ENCODE peak calls at places on chromosome 10, in ten cellular contexts. One of them, this sample, is unnamed.

GRCh38 chr10:124259139-124259825 is 159.4 kb downstream of the OAT start:
- DNase-seq in fibroblast of gingiva: no peak
- DNase-seq in glutamatergic neuron: no peak
- DNase-seq in astrocyte of the spinal cord: no peak
- DNase-seq in HCEC 1CT: no peak
- DNase-seq in NCI-H1105: no peak
- DNase-seq in small intestine: no peak
- DNase-seq in CD8-positive, alpha-beta memory T cell: no peak
- DNase-seq in GM23338: peak
- DNase-seq in right atrium auricular region: no peak
- DNase-seq in this sample: peak

GRCh38 chr10:127182161-127182560 is 14.2 kb downstream of the INSYN2A start:
- DNase-seq in fibroblast of gingiva: no peak
- DNase-seq in glutamatergic neuron: no peak
- DNase-seq in astrocyte of the spinal cord: peak
- DNase-seq in HCEC 1CT: no peak
- DNase-seq in NCI-H1105: no peak
- DNase-seq in small intestine: no peak
- DNase-seq in CD8-positive, alpha-beta memory T cell: no peak
- DNase-seq in GM23338: no peak
- DNase-seq in right atrium auricular region: no peak
- DNase-seq in this sample: no peak

GRCh38 chr10:110841767-110842267 is 29.9 kb upstream of the PDCD4 start:
- DNase-seq in fibroblast of gingiva: no peak
- DNase-seq in glutamatergic neuron: no peak
- DNase-seq in astrocyte of the spinal cord: no peak
- DNase-seq in HCEC 1CT: no peak
- DNase-seq in NCI-H1105: no peak
- DNase-seq in small intestine: no peak
- DNase-seq in CD8-positive, alpha-beta memory T cell: no peak
- DNase-seq in GM23338: no peak
- DNase-seq in right atrium auricular region: no peak
- DNase-seq in this sample: no peak

GRCh38 chr10:74207681-74208080 is 56.7 kb downstream of the ADK start:
- DNase-seq in fibroblast of gingiva: no peak
- DNase-seq in glutamatergic neuron: no peak
- DNase-seq in astrocyte of the spinal cord: no peak
- DNase-seq in HCEC 1CT: no peak
- DNase-seq in NCI-H1105: no peak
- DNase-seq in small intestine: no peak
- DNase-seq in CD8-positive, alpha-beta memory T cell: no peak
- DNase-seq in GM23338: no peak
- DNase-seq in right atrium auricular region: no peak
- DNase-seq in this sample: no peak

GRCh38 chr10:80509403-80510161 is 28.1 kb upstream of the SH2D4B start:
- DNase-seq in fibroblast of gingiva: peak
- DNase-seq in glutamatergic neuron: no peak
- DNase-seq in astrocyte of the spinal cord: peak
- DNase-seq in HCEC 1CT: peak
- DNase-seq in NCI-H1105: no peak
- DNase-seq in small intestine: no peak
- DNase-seq in CD8-positive, alpha-beta memory T cell: no peak
- DNase-seq in GM23338: no peak
- DNase-seq in right atrium auricular region: no peak
- DNase-seq in this sample: no peak

GRCh38 chr10:26157734-26158133 is 58.8 kb upstream of the GAD2 start:
- DNase-seq in fibroblast of gingiva: no peak
- DNase-seq in glutamatergic neuron: no peak
- DNase-seq in astrocyte of the spinal cord: no peak
- DNase-seq in HCEC 1CT: no peak
- DNase-seq in NCI-H1105: no peak
- DNase-seq in small intestine: no peak
- DNase-seq in CD8-positive, alpha-beta memory T cell: no peak
- DNase-seq in GM23338: peak
- DNase-seq in right atrium auricular region: no peak
- DNase-seq in this sample: peak

GRCh38 chr10:81655986-81656385 is 219.0 kb upstream of the NRG3 start:
- DNase-seq in fibroblast of gingiva: no peak
- DNase-seq in glutamatergic neuron: no peak
- DNase-seq in astrocyte of the spinal cord: no peak
- DNase-seq in HCEC 1CT: no peak
- DNase-seq in NCI-H1105: no peak
- DNase-seq in small intestine: no peak
- DNase-seq in CD8-positive, alpha-beta memory T cell: no peak
- DNase-seq in GM23338: no peak
- DNase-seq in right atrium auricular region: no peak
- DNase-seq in this sample: no peak

GRCh38 chr10:97332586-97333350 is 1.8 kb downstream of the FRAT2 start:
- DNase-seq in fibroblast of gingiva: peak
- DNase-seq in glutamatergic neuron: no peak
- DNase-seq in astrocyte of the spinal cord: peak
- DNase-seq in HCEC 1CT: peak
- DNase-seq in NCI-H1105: no peak
- DNase-seq in small intestine: peak
- DNase-seq in CD8-positive, alpha-beta memory T cell: no peak
- DNase-seq in GM23338: peak
- DNase-seq in right atrium auricular region: no peak
- DNase-seq in this sample: peak

GRCh38 chr10:67015225-67015624 is 89.4 kb downstream of the LRRTM3 start:
- DNase-seq in fibroblast of gingiva: no peak
- DNase-seq in glutamatergic neuron: no peak
- DNase-seq in astrocyte of the spinal cord: peak
- DNase-seq in HCEC 1CT: no peak
- DNase-seq in NCI-H1105: no peak
- DNase-seq in small intestine: no peak
- DNase-seq in CD8-positive, alpha-beta memory T cell: no peak
- DNase-seq in GM23338: no peak
- DNase-seq in right atrium auricular region: no peak
- DNase-seq in this sample: no peak

GRCh38 chr10:129605986-129606518 is 139.0 kb downstream of the MGMT start:
- DNase-seq in fibroblast of gingiva: no peak
- DNase-seq in glutamatergic neuron: no peak
- DNase-seq in astrocyte of the spinal cord: no peak
- DNase-seq in HCEC 1CT: no peak
- DNase-seq in NCI-H1105: peak
- DNase-seq in small intestine: no peak
- DNase-seq in CD8-positive, alpha-beta memory T cell: no peak
- DNase-seq in GM23338: no peak
- DNase-seq in right atrium auricular region: no peak
- DNase-seq in this sample: peak

GRCh38 chr10:71580926-71581325 is 138.7 kb downstream of the C10orf105 start:
- DNase-seq in fibroblast of gingiva: no peak
- DNase-seq in glutamatergic neuron: no peak
- DNase-seq in astrocyte of the spinal cord: no peak
- DNase-seq in HCEC 1CT: no peak
- DNase-seq in NCI-H1105: no peak
- DNase-seq in small intestine: no peak
- DNase-seq in CD8-positive, alpha-beta memory T cell: no peak
- DNase-seq in GM23338: no peak
- DNase-seq in right atrium auricular region: no peak
- DNase-seq in this sample: no peak

GRCh38 chr10:28111712-28112111 is 112.8 kb upstream of the ODAD2 start:
- DNase-seq in fibroblast of gingiva: no peak
- DNase-seq in glutamatergic neuron: no peak
- DNase-seq in astrocyte of the spinal cord: peak
- DNase-seq in HCEC 1CT: peak
- DNase-seq in NCI-H1105: no peak
- DNase-seq in small intestine: no peak
- DNase-seq in CD8-positive, alpha-beta memory T cell: no peak
- DNase-seq in GM23338: no peak
- DNase-seq in right atrium auricular region: no peak
- DNase-seq in this sample: no peak

GRCh38 chr10:32377458-32378370 is 30.8 kb upstream of the EPC1 start:
- DNase-seq in fibroblast of gingiva: peak
- DNase-seq in glutamatergic neuron: no peak
- DNase-seq in astrocyte of the spinal cord: peak
- DNase-seq in HCEC 1CT: peak
- DNase-seq in NCI-H1105: no peak
- DNase-seq in small intestine: peak
- DNase-seq in CD8-positive, alpha-beta memory T cell: peak
- DNase-seq in GM23338: no peak
- DNase-seq in right atrium auricular region: no peak
- DNase-seq in this sample: peak

This sample was measured in NCI-H82.